ENCODE peak calls at places on chromosomes 13 and 19, in four cellular contexts. Z is GM12878, M is IMR-90, T is K562. I is an unnamed sample.

GRCh38 chr19:47210689-47211316 is 20.2 kb downstream of the BBC3 start:
- DNase-seq in M (peak; percentile 80), Z (no peak), T (peak; percentile 69), I (peak; percentile 71)

GRCh38 chr13:114007566-114007965 is 33.7 kb upstream of the C13orf46 start:
- DNase-seq in Z (no peak), M (no peak), T (no peak), I (no peak)

GRCh38 chr13:38346764-38347163 is 2.9 kb upstream of the UFM1 start:
- DNase-seq in Z (no peak), M (no peak), T (no peak), I (no peak)

GRCh38 chr13:28850226-28850625 is 30.1 kb downstream of the MTUS2 start:
- DNase-seq in Z (no peak), M (no peak), T (no peak), I (no peak)

GRCh38 chr19:45643024-45643926 is 4.1 kb upstream of the EML2 start:
- DNase-seq in M (peak; percentile 61), T (peak; percentile 69), Z (peak; percentile 84), I (peak; percentile 64)

GRCh38 chr13:101979825-101980224 is 422.0 kb downstream of the FGF14 start:
- DNase-seq in Z (no peak), M (no peak), T (no peak), I (no peak)

GRCh38 chr13:95743192-95743591 is 66.3 kb downstream of the DNAJC3 start:
- DNase-seq in M (no peak), T (no peak), Z (no peak), I (no peak)

GRCh38 chr13:35630551-35631275 is 154.2 kb upstream of the MAB21L1 start:
- DNase-seq in M (peak; percentile 70), Z (no peak), T (peak; percentile 7), I (peak; percentile 52)

GRCh38 chr19:8338835-8339234 is 4.2 kb downstream of the KANK3 start:
- DNase-seq in Z (no peak), T (no peak), M (no peak), I (no peak)

GRCh38 chr19:55479045-55479444 is 2.6 kb downstream of the ZNF628 start:
- DNase-seq in T (peak; percentile 32), M (no peak), Z (no peak), I (no peak)

DNA sequence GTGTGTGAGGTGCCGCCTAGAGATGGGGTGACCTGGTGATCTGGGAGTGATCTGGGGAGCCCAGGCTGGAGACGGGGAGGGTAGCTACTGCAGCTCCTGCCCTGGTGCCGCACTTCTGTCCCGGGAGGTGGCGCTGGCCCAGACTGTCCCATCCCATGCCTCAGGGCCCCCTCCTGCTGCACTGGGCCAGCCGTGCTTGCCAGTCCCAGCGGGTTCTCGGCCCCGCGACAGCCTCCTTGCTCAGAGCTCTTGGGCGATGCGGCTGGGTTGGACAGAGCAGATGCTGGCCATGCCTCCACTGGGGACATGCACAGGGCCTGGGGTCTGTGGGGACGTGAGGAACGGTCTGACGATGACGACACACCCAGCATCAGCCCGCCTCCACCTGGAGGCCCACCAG is 2.5 kb downstream of the RAX2 start:
- DNase-seq in Z (no peak), T (no peak), M (no peak), I (no peak)
- TF ChIP-seq MXI1 in Z (no peak), T (no peak), M (no peak), I (no peak)

DNA sequence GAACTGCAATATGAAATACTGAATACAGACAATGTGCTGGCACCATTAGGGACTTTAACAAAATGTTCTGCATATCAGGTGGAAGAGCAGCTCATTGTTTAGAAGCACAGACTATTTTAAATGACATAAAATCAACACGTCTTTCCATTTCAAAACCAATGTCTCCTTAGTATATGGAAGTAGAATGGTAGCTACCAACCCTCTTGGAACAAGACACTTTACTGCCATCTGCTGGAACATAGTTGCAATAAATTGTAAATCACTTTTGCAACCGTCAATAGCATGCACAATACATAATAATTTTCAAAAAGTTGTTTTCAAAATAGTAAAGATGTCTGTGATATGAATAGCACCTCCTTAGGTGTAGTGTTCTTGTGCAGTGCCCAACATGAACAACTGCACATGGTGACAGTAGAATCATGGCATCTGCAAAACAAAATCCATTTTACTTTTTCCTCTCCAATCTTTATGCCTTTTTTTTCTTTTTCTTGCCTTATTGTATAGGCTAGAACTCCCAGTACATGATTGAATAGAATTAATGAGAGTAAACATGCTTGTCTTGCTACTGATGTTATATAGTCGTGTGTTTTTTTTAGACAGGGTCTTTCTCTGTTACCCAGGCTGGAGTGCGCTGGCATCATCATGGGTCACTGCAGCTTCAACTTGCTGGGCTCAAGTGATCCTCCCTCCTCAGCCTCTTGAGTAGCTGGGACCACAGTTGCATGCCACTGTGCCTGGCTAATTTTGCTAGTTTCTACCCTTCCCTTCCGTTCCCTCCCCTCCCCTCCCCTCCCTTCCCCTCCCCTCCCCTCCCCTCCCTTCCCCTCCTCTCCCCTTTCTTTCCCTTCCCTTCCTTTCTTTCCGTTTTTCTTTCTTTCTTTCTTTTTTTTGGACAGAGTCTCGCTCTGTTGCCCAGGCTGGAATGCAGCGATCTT is 7.8 kb upstream of the LYPD5 start:
- DNase-seq in T (peak; percentile 46), Z (peak; percentile 24), M (peak; percentile 74), I (peak; percentile 29)
- TF ChIP-seq MXI1 in T (no peak), Z (no peak), M (no peak), I (no peak)

GRCh38 chr13:110330491-110331001 is 23.5 kb downstream of the COL4A2 start:
- DNase-seq in T (no peak), M (peak; percentile 83), Z (no peak), I (no peak)
- TF ChIP-seq MXI1 in T (no peak), M (no peak), Z (no peak), I (no peak)

GRCh38 chr19:29535984-29536508 is 10.3 kb downstream of the VSTM2B start:
- DNase-seq in T (no peak), Z (no peak), M (no peak), I (no peak)

GRCh38 chr19:29533578-29534544 is 8.1 kb downstream of the VSTM2B start:
- DNase-seq in T (no peak), M (no peak), Z (no peak), I (no peak)

GRCh38 chr19:29537601-29538000 is 11.8 kb downstream of the VSTM2B start:
- DNase-seq in Z (no peak), T (no peak), M (no peak), I (no peak)

GRCh38 chr19:29537181-29537580 is 11.4 kb downstream of the VSTM2B start:
- DNase-seq in T (no peak), Z (no peak), M (no peak), I (no peak)

GRCh38 chr19:29535432-29535831 is 9.6 kb downstream of the VSTM2B start:
- DNase-seq in M (no peak), T (no peak), Z (no peak), I (no peak)
- TF ChIP-seq MXI1 in M (no peak), T (no peak), Z (no peak), I (no peak)

GRCh38 chr19:52291781-52292180 is 5.2 kb upstream of the ZNF480 start:
- DNase-seq in Z (no peak), M (no peak), T (no peak), I (no peak)

GRCh38 chr19:52296773-52297600 is at the start of gene ZNF480:
- DNase-seq in M (peak; percentile 73), T (peak; percentile 93), Z (peak; percentile 23), I (peak; percentile 68)

GRCh38 chr19:52296400-52296772 is 583 bp upstream of the ZNF480 start:
- DNase-seq in M (no peak), T (no peak), Z (no peak), I (peak; percentile 6)

GRCh38 chr19:52297601-52298358 is 811 bp downstream of the ZNF480 start:
- DNase-seq in M (peak; percentile 11), T (no peak), Z (no peak), I (no peak)
- TF ChIP-seq MXI1 in M (no peak), T (no peak), Z (no peak), I (no peak)

DNA sequence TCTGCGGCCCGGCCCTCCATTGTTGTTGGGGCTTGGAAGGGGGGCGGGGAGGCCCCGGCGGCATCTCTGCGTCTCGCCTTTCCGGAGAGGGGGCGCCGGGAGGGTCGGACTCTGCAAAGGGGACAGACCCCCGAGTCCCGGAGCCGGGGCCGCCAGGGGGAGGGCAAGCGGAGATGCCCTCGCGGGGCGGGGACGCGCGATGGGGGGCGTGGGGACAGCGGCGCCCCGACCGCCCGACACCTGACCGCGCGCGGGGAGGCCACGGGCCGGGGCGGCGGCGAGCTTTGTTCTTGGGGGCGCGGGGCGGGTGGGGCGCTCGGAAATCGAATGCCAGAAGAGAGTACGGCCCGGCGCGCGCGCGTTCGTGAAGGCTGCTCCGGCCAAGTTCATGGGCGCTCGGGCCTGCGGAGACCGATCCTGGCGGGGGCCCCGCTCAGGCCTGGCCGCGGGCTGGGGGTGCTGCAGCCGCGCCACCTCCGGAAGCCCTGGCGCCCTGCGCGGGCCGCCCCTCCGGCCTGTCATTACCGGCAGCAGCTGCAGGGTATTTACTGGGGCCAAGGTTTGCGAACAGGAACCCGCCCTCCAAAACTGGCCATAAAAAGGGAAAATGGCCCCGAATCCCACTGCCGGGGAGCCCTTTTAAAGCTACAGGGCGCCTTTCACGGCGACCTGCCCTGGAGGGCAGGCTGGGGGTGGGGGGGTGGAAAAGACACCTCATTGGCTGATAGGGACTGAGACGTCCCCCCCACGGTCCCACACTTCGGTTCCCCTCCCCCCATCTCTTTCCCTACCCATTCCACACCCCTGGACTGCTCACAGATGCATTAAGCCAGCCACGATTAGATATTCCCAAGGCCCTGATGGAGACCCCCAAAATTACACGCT is 11.1 kb upstream of the NANOS3 start:
- DNase-seq in T (no peak), Z (no peak), M (no peak), I (no peak)
- TF ChIP-seq MXI1 in T (no peak), Z (no peak), M (no peak), I (no peak)

DNA sequence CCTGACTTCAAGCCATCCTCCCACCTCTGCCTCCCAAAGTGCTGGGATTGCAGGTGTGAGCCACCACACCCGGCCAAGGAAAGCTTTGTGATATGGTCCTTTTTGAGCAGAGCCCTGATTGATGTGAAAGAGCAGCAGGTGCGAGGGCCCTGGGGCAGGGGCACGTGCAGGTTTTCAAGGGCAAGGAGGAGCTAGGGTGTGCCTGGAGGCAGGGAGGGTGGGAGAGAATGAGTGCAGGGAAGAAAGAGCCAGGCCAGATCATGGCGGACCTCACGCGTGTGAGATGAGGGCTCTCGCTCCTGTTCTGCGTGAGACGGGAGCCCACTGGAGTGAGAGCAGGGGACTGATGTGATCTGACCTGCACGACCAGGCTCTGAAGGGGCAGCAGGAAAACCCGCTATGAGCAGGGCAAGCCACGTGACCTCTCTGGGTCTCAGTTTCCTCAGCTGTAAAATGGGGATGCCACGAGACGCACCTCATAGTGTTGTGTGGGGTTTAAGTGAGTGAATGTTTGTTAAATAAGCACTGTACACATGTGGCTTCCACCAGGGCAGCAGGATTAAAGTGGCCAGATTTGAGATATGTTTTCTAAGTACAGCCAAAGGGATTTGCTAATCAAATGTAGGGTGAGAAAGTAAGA is 25.8 kb downstream of the FAAP24 start:
- DNase-seq in T (no peak), M (no peak), Z (no peak), I (no peak)
- TF ChIP-seq MXI1 in T (no peak), M (no peak), Z (no peak), I (no peak)

DNA sequence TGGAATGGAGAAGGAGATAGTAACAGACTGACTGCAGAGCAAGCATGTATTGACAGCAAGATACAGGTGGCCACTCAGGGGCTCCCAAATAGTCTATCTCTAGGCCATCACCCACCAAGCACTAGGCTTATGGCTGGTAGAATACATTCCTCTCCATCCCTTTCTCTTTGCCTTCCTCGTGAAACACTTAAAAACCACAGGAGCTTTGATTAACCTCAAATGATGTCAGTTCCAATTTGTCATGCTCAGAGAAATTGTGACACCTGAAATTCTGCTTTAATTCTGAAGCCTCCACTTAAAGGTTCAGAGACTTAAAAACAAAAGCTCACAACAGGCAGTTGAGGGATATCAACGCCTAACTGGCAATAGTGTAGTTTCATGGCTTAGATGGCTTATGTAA is 17.2 kb downstream of the ENOX1 start:
- DNase-seq in Z (no peak), T (no peak), M (no peak), I (no peak)
- TF ChIP-seq MXI1 in Z (no peak), T (no peak), M (no peak), I (no peak)

GRCh38 chr13:59750860-59751259 is 412.9 kb downstream of the DIAPH3 start:
- DNase-seq in Z (no peak), M (peak; percentile 57), T (no peak), I (no peak)
- TF ChIP-seq MXI1 in Z (no peak), M (no peak), T (no peak), I (no peak)

I was measured in HepG2.